ENCODE peak calls at places on chromosomes 4 and X, in five cellular contexts. B is lung microvascular endothelial cell, R is heart right ventricle, Z is GM04504, O is Caco-2. A is an unnamed sample.
A peak's percentile ranks its signal among the peaks of the same experiment; 100 is the strongest.

GRCh38 chrX:84188320-84188834 is 378 bp upstream of the RPS6KA6 start:
- DNase-seq in B (peak; percentile 1), R (peak; percentile 30), Z (no peak), O (peak; percentile 64), A (peak; percentile 23)

GRCh38 chr4:104693601-104694201 is 199.0 kb upstream of the CXXC4 start:
- DNase-seq in B (peak; percentile 10), R (no peak), Z (no peak), O (no peak), A (no peak)

GRCh38 chr4:96407651-96408342 is 567.9 kb downstream of the PDHA2 start:
- DNase-seq in B (no peak), R (no peak), Z (no peak), O (no peak), A (no peak)

GRCh38 chr4:138275946-138276621 is 33.9 kb upstream of the SLC7A11 start:
- DNase-seq in B (peak; percentile 95), R (no peak), Z (peak; percentile 83), O (no peak), A (peak; percentile 87)

GRCh38 chr4:181254771-181255170 is 988.4 kb upstream of the TENM3 start:
- DNase-seq in B (no peak), R (no peak), Z (no peak), O (no peak), A (no peak)

GRCh38 chr4:154329939-154330338 is 161.7 kb downstream of the DCHS2 start:
- DNase-seq in B (no peak), R (no peak), Z (peak; percentile 43), O (no peak), A (peak; percentile 14)

GRCh38 chrX:17078031-17078730 is 131.7 kb downstream of the REPS2 start:
- DNase-seq in B (peak; percentile 31), R (no peak), Z (peak; percentile 17), O (no peak), A (no peak)

GRCh38 chr4:37685726-37686372 is 327 bp downstream of the RELL1 start:
- DNase-seq in B (peak; percentile 45), R (peak; percentile 69), Z (no peak), O (peak; percentile 40), A (peak; percentile 47)

GRCh38 chr4:74374561-74375327 is 9.8 kb downstream of the EREG start:
- DNase-seq in B (peak; percentile 75), R (no peak), Z (peak; percentile 68), O (no peak), A (peak; percentile 81)

GRCh38 chr4:174193438-174194015 is 89.9 kb downstream of the FBXO8 start:
- DNase-seq in B (no peak), R (no peak), Z (no peak), O (peak; percentile 56), A (no peak)

GRCh38 chr4:123421942-123422781 is 25.6 kb downstream of the SPRY1 start:
- DNase-seq in B (no peak), R (no peak), Z (no peak), O (no peak), A (no peak)

GRCh38 chr4:16785800-16786527 is 112.5 kb downstream of the LDB2 start:
- DNase-seq in B (no peak), R (no peak), Z (peak; percentile 23), O (no peak), A (no peak)

GRCh38 chr4:7368296-7368695 is 66.4 kb downstream of the PSAPL1 start:
- DNase-seq in B (no peak), R (no peak), Z (no peak), O (no peak), A (no peak)

GRCh38 chr4:81260443-81261102 is 45.6 kb upstream of the PRKG2 start:
- DNase-seq in B (no peak), R (no peak), Z (no peak), O (no peak), A (no peak)

GRCh38 chr4:173522160-173522873 is 7.7 kb downstream of the HAND2 start:
- DNase-seq in B (peak; percentile 64), R (peak; percentile 91), Z (peak; percentile 75), O (no peak), A (peak; percentile 53)

GRCh38 chrX:69149466-69150293 is 15.6 kb downstream of the PJA1 start:
- DNase-seq in B (no peak), R (no peak), Z (no peak), O (no peak), A (peak; percentile 41)